ENCODE peak calls at places on chromosome 6, in eight cellular contexts. One of them, this sample, is unnamed.

GRCh38 chr6:113772961-113773360 is 84.2 kb upstream of the MARCKS start:
- DNase-seq in GM23248: no peak
- DNase-seq in pancreas: no peak
- DNase-seq in transverse colon: no peak
- DNase-seq in stomach: no peak
- DNase-seq in neuronal stem cell: no peak
- DNase-seq in fibroblast of the aortic adventitia: no peak
- DNase-seq in cardiac muscle cell: no peak
- DNase-seq in this sample: no peak

GRCh38 chr6:46002264-46002663 is 13.4 kb downstream of the CLIC5 start:
- DNase-seq in cardiac muscle cell: no peak
- DNase-seq in GM23248: no peak
- DNase-seq in stomach: peak; percentile 39
- DNase-seq in fibroblast of the aortic adventitia: no peak
- DNase-seq in neuronal stem cell: no peak
- DNase-seq in transverse colon: peak; percentile 56
- DNase-seq in pancreas: no peak
- DNase-seq in this sample: no peak

GRCh38 chr6:47358440-47359225 is 48.9 kb upstream of the TNFRSF21 start:
- DNase-seq in transverse colon: no peak
- DNase-seq in neuronal stem cell: no peak
- DNase-seq in GM23248: no peak
- DNase-seq in pancreas: no peak
- DNase-seq in stomach: no peak
- DNase-seq in fibroblast of the aortic adventitia: no peak
- DNase-seq in cardiac muscle cell: no peak
- DNase-seq in this sample: no peak

GRCh38 chr6:132005177-132005576 is 54.0 kb upstream of the CCN2 start:
- DNase-seq in transverse colon: no peak
- DNase-seq in stomach: no peak
- DNase-seq in fibroblast of the aortic adventitia: no peak
- DNase-seq in pancreas: no peak
- DNase-seq in neuronal stem cell: no peak
- DNase-seq in cardiac muscle cell: no peak
- DNase-seq in GM23248: no peak
- DNase-seq in this sample: no peak

GRCh38 chr6:32659856-32660595 is 6.4 kb downstream of the HLA-DQB1 start:
- DNase-seq in cardiac muscle cell: no peak
- DNase-seq in GM23248: no peak
- DNase-seq in transverse colon: no peak
- DNase-seq in pancreas: no peak
- DNase-seq in stomach: no peak
- DNase-seq in neuronal stem cell: no peak
- DNase-seq in fibroblast of the aortic adventitia: no peak
- DNase-seq in this sample: no peak

GRCh38 chr6:13924949-13925881 is at the start of gene RNF182:
- DNase-seq in pancreas: peak; percentile 82
- DNase-seq in neuronal stem cell: peak; percentile 17
- DNase-seq in GM23248: peak; percentile 16
- DNase-seq in stomach: no peak
- DNase-seq in cardiac muscle cell: no peak
- DNase-seq in transverse colon: peak; percentile 23
- DNase-seq in fibroblast of the aortic adventitia: no peak
- DNase-seq in this sample: no peak

GRCh38 chr6:92864966-92865555 is 554.3 kb downstream of the EPHA7 start:
- DNase-seq in neuronal stem cell: no peak
- DNase-seq in cardiac muscle cell: no peak
- DNase-seq in stomach: no peak
- DNase-seq in fibroblast of the aortic adventitia: no peak
- DNase-seq in pancreas: no peak
- DNase-seq in GM23248: no peak
- DNase-seq in transverse colon: no peak
- DNase-seq in this sample: no peak

GRCh38 chr6:17494177-17494576 is 100.8 kb downstream of the CAP2 start:
- DNase-seq in cardiac muscle cell: no peak
- DNase-seq in neuronal stem cell: no peak
- DNase-seq in fibroblast of the aortic adventitia: no peak
- DNase-seq in GM23248: no peak
- DNase-seq in transverse colon: no peak
- DNase-seq in pancreas: no peak
- DNase-seq in stomach: no peak
- DNase-seq in this sample: no peak

GRCh38 chr6:20170455-20171148 is 41.7 kb downstream of the MBOAT1 start:
- DNase-seq in stomach: no peak
- DNase-seq in cardiac muscle cell: no peak
- DNase-seq in pancreas: no peak
- DNase-seq in fibroblast of the aortic adventitia: no peak
- DNase-seq in neuronal stem cell: no peak
- DNase-seq in GM23248: no peak
- DNase-seq in transverse colon: no peak
- DNase-seq in this sample: no peak

GRCh38 chr6:106112446-106112845 is 26.3 kb downstream of the PRDM1 start:
- DNase-seq in pancreas: no peak
- DNase-seq in fibroblast of the aortic adventitia: no peak
- DNase-seq in cardiac muscle cell: no peak
- DNase-seq in transverse colon: no peak
- DNase-seq in GM23248: no peak
- DNase-seq in stomach: no peak
- DNase-seq in neuronal stem cell: no peak
- DNase-seq in this sample: no peak
- H3K4me3 ChIP-seq in pancreas: no peak overlapping the region
- H3K4me3 ChIP-seq in fibroblast of the aortic adventitia: no peak overlapping the region
- H3K4me3 ChIP-seq in cardiac muscle cell: no peak overlapping the region
- H3K4me3 ChIP-seq in transverse colon: no peak overlapping the region
- H3K4me3 ChIP-seq in GM23248: no peak overlapping the region
- H3K4me3 ChIP-seq in stomach: no peak overlapping the region
- H3K4me3 ChIP-seq in neuronal stem cell: no peak overlapping the region
- H3K4me3 ChIP-seq in this sample: no peak overlapping the region

GRCh38 chr6:107237992-107238660 is 122.8 kb upstream of the BEND3 start:
- DNase-seq in fibroblast of the aortic adventitia: peak; percentile 13
- DNase-seq in cardiac muscle cell: no peak
- DNase-seq in pancreas: no peak
- DNase-seq in stomach: no peak
- DNase-seq in neuronal stem cell: no peak
- DNase-seq in transverse colon: no peak
- DNase-seq in GM23248: peak; percentile 30
- DNase-seq in this sample: no peak
- H3K4me3 ChIP-seq in fibroblast of the aortic adventitia: no peak overlapping the region
- H3K4me3 ChIP-seq in cardiac muscle cell: no peak overlapping the region
- H3K4me3 ChIP-seq in pancreas: no peak overlapping the region
- H3K4me3 ChIP-seq in stomach: no peak overlapping the region
- H3K4me3 ChIP-seq in neuronal stem cell: no peak overlapping the region
- H3K4me3 ChIP-seq in transverse colon: no peak overlapping the region
- H3K4me3 ChIP-seq in GM23248: no peak overlapping the region
- H3K4me3 ChIP-seq in this sample: no peak overlapping the region

DNA sequence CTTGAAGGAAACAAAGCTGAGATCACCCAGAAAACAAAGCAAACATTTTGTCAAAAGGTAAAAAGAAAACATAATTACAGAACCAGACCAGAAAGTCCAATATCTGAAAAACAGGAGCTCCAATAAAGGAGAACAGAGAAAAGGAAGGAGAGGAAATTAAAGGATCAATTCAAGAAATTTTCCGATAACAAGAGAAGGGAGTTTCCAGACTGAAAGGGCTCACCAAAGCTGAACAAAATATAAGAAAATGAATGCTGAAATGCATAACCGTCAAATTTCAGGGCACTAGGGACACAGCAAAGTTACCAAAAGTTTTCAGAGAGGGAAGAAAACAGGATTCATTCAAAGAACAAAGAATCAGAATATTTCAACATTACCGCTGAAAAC is 23.9 kb downstream of the ILRUN start:
- DNase-seq in transverse colon: no peak
- DNase-seq in neuronal stem cell: no peak
- DNase-seq in fibroblast of the aortic adventitia: no peak
- DNase-seq in GM23248: no peak
- DNase-seq in stomach: no peak
- DNase-seq in cardiac muscle cell: no peak
- DNase-seq in pancreas: no peak
- DNase-seq in this sample: no peak
- H3K4me3 ChIP-seq in transverse colon: no peak overlapping the region
- H3K4me3 ChIP-seq in neuronal stem cell: no peak overlapping the region
- H3K4me3 ChIP-seq in fibroblast of the aortic adventitia: no peak overlapping the region
- H3K4me3 ChIP-seq in GM23248: no peak overlapping the region
- H3K4me3 ChIP-seq in stomach: no peak overlapping the region
- H3K4me3 ChIP-seq in cardiac muscle cell: no peak overlapping the region
- H3K4me3 ChIP-seq in pancreas: no peak overlapping the region
- H3K4me3 ChIP-seq in this sample: no peak overlapping the region

DNA sequence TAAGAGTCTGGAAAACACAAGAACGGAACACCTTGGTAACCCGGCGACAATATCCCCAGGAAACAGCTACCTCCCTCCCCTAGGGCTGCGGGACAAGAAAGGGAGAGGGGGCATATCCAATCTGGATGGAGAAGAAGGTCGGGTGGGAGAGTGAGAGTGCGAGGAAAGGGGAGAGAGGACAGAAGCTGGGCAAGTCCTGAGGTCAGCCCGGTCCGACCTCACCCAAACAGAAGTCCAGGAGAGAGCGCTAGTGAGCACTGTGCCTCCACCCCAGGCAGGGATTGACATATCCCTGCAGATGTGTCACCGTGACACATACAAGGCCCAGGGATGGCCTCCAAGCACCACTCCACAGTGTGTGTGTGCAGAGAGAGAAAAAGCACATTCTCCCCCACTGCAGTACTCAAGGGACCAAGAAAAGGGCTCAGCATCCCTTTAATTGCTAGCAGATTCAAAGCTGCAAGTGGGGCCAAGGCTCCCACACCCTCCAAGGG is 3.3 kb downstream of the PXDC1 start:
- DNase-seq in transverse colon: peak; percentile 68
- DNase-seq in GM23248: peak; percentile 97
- DNase-seq in fibroblast of the aortic adventitia: peak; percentile 86
- DNase-seq in stomach: peak; percentile 72
- DNase-seq in cardiac muscle cell: peak; percentile 75
- DNase-seq in pancreas: peak; percentile 69
- DNase-seq in neuronal stem cell: peak; percentile 41
- DNase-seq in this sample: peak; percentile 69
- H3K4me3 ChIP-seq in transverse colon: peak overlapping the region; percentile 63
- H3K4me3 ChIP-seq in GM23248: peak overlapping the region; percentile 86
- H3K4me3 ChIP-seq in fibroblast of the aortic adventitia: peak overlapping the region; percentile 75
- H3K4me3 ChIP-seq in stomach: no peak overlapping the region
- H3K4me3 ChIP-seq in cardiac muscle cell: no peak overlapping the region
- H3K4me3 ChIP-seq in pancreas: no peak overlapping the region
- H3K4me3 ChIP-seq in neuronal stem cell: no peak overlapping the region
- H3K4me3 ChIP-seq in this sample: no peak overlapping the region

GRCh38 chr6:36121752-36122494 is 8.4 kb upstream of the MAPK13 start:
- DNase-seq in neuronal stem cell: no peak
- DNase-seq in transverse colon: no peak
- DNase-seq in stomach: no peak
- DNase-seq in GM23248: no peak
- DNase-seq in cardiac muscle cell: no peak
- DNase-seq in fibroblast of the aortic adventitia: no peak
- DNase-seq in pancreas: no peak
- DNase-seq in this sample: no peak
- H3K4me3 ChIP-seq in neuronal stem cell: no peak overlapping the region
- H3K4me3 ChIP-seq in transverse colon: no peak overlapping the region
- H3K4me3 ChIP-seq in stomach: no peak overlapping the region
- H3K4me3 ChIP-seq in GM23248: no peak overlapping the region
- H3K4me3 ChIP-seq in cardiac muscle cell: no peak overlapping the region
- H3K4me3 ChIP-seq in fibroblast of the aortic adventitia: no peak overlapping the region
- H3K4me3 ChIP-seq in pancreas: no peak overlapping the region
- H3K4me3 ChIP-seq in this sample: no peak overlapping the region

DNA sequence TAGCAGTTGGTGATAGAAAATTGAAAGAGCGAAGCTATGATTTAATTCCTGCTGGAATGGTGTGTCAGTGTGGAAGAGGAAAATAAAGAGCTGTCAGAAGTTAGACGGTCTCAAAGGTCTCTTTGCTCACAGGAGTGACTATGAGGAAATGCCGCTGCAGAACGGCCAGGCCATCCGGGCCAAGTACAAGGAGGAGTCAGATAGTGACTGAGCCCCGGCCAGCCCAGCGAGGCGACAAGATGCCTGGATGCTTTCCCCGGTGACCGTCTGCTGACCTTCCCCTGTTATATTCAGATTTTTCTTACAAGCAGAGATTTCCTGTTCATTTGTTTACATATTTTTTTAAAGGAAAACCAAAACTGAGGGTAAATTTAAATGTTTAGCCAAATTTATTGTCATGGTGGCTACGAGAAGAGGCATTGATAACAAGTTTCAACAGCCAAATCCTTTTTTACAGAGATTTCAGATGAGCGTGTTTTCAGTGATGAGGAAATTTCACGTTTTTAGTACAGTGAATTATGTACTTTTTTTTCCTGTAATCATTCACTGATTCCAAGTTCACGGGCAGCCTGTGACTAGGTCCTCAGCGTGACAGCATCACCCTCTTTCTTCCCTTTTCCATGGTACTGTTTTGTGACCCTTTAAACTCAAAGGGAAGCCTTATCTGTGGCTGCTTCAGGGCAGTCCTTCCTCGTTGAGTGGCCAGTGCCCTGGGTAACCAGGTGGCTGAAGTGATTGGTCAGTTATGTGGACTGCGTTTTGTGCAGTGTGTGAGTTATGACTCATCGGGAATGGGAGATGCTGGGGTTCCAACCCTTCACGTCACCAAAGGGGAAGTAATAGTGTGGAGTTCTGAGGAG is 12.6 kb downstream of the DYNLT1 start:
- DNase-seq in GM23248: peak; percentile 90
- DNase-seq in fibroblast of the aortic adventitia: peak; percentile 90
- DNase-seq in pancreas: no peak
- DNase-seq in neuronal stem cell: no peak
- DNase-seq in cardiac muscle cell: no peak
- DNase-seq in stomach: peak; percentile 74
- DNase-seq in transverse colon: peak; percentile 80
- DNase-seq in this sample: peak; percentile 66
- H3K4me3 ChIP-seq in GM23248: peak overlapping the region; percentile 41
- H3K4me3 ChIP-seq in fibroblast of the aortic adventitia: peak overlapping the region; percentile 10
- H3K4me3 ChIP-seq in pancreas: no peak overlapping the region
- H3K4me3 ChIP-seq in neuronal stem cell: no peak overlapping the region
- H3K4me3 ChIP-seq in cardiac muscle cell: no peak overlapping the region
- H3K4me3 ChIP-seq in stomach: no peak overlapping the region
- H3K4me3 ChIP-seq in transverse colon: no peak overlapping the region
- H3K4me3 ChIP-seq in this sample: no peak overlapping the region

DNA sequence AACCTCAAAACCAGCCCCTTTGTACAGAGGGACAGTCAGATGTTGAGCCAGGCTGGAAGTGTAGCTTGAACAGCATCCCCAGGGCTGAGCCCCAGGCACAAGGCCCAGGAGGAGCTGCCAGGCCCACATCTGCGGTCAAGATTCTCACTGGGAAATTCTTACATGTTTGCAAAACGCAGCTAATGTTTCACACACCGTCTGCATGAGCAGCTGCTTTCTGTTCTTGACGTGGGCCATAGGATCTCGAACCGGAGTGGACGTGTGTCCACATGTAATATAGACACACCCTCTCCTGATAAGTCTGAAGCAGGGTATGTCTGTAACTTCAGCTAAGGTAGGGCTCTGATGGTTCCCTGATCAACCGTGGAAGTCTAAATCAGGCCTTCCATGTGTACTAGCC is 41.3 kb upstream of the TRAF3IP2 start:
- DNase-seq in transverse colon: no peak
- DNase-seq in GM23248: peak; percentile 84
- DNase-seq in cardiac muscle cell: no peak
- DNase-seq in pancreas: no peak
- DNase-seq in stomach: no peak
- DNase-seq in fibroblast of the aortic adventitia: peak; percentile 93
- DNase-seq in neuronal stem cell: no peak
- DNase-seq in this sample: no peak
- H3K4me3 ChIP-seq in transverse colon: no peak overlapping the region
- H3K4me3 ChIP-seq in GM23248: no peak overlapping the region
- H3K4me3 ChIP-seq in cardiac muscle cell: no peak overlapping the region
- H3K4me3 ChIP-seq in pancreas: no peak overlapping the region
- H3K4me3 ChIP-seq in stomach: no peak overlapping the region
- H3K4me3 ChIP-seq in fibroblast of the aortic adventitia: no peak overlapping the region
- H3K4me3 ChIP-seq in neuronal stem cell: no peak overlapping the region
- H3K4me3 ChIP-seq in this sample: no peak overlapping the region